ENCODE peak calls at places on chromosomes 3 and 15, in seven cellular contexts. One of them, this sample, is unnamed. For H3K27me3 and H3K36me3, the result is how much of the 10 kb centered on the place peaks cover.

GRCh38 chr3:46883252-46884185 is 6.0 kb downstream of the PTH1R start:
- DNase-seq in Peyer's patch: no peak
- DNase-seq in Panc1: no peak
- DNase-seq in sigmoid colon: no peak
- DNase-seq in BJ: no peak
- DNase-seq in pancreas: no peak
- DNase-seq in adrenal gland: no peak
- DNase-seq in this sample: no peak

GRCh38 chr3:183812746-183813445 is 12.5 kb downstream of the MAP6D1 start:
- DNase-seq in Peyer's patch: no peak
- DNase-seq in Panc1: no peak
- DNase-seq in sigmoid colon: no peak
- DNase-seq in BJ: no peak
- DNase-seq in pancreas: no peak
- DNase-seq in adrenal gland: no peak
- DNase-seq in this sample: no peak

GRCh38 chr3:78645628-78646310 is 1122.0 kb downstream of the ROBO1 start:
- DNase-seq in Peyer's patch: no peak
- DNase-seq in Panc1: peak
- DNase-seq in sigmoid colon: no peak
- DNase-seq in BJ: peak
- DNase-seq in pancreas: no peak
- DNase-seq in adrenal gland: no peak
- DNase-seq in this sample: no peak

GRCh38 chr3:40516201-40516600 is 8.6 kb upstream of the ZNF621 start:
- DNase-seq in Peyer's patch: no peak
- DNase-seq in Panc1: no peak
- DNase-seq in sigmoid colon: no peak
- DNase-seq in BJ: no peak
- DNase-seq in pancreas: no peak
- DNase-seq in adrenal gland: no peak
- DNase-seq in this sample: no peak

GRCh38 chr3:170355738-170356595 is 1.5 kb upstream of the SKIL start:
- DNase-seq in Peyer's patch: peak
- DNase-seq in Panc1: no peak
- DNase-seq in sigmoid colon: peak
- DNase-seq in BJ: no peak
- DNase-seq in pancreas: no peak
- DNase-seq in adrenal gland: peak
- DNase-seq in this sample: peak

GRCh38 chr3:163622384-163622783 is 1455.9 kb downstream of the SI start:
- DNase-seq in Peyer's patch: no peak
- DNase-seq in Panc1: no peak
- DNase-seq in sigmoid colon: no peak
- DNase-seq in BJ: no peak
- DNase-seq in pancreas: no peak
- DNase-seq in adrenal gland: no peak
- DNase-seq in this sample: no peak

GRCh38 chr3:9930804-9931418 is 2.7 kb upstream of the CRELD1 start:
- DNase-seq in Peyer's patch: no peak
- DNase-seq in Panc1: no peak
- DNase-seq in sigmoid colon: no peak
- DNase-seq in BJ: no peak
- DNase-seq in pancreas: no peak
- DNase-seq in adrenal gland: no peak
- DNase-seq in this sample: no peak

GRCh38 chr3:128484404-128485282 is 8.4 kb downstream of the GATA2 start:
- DNase-seq in Peyer's patch: no peak
- DNase-seq in Panc1: no peak
- DNase-seq in sigmoid colon: no peak
- DNase-seq in BJ: no peak
- DNase-seq in pancreas: no peak
- DNase-seq in adrenal gland: no peak
- DNase-seq in this sample: peak

GRCh38 chr3:126620743-126621142 is 34.2 kb downstream of the TXNRD3 start:
- DNase-seq in Peyer's patch: no peak
- DNase-seq in Panc1: no peak
- DNase-seq in sigmoid colon: no peak
- DNase-seq in BJ: no peak
- DNase-seq in pancreas: no peak
- DNase-seq in adrenal gland: no peak
- DNase-seq in this sample: peak

GRCh38 chr3:40451551-40451950 is 5.6 kb upstream of the RPL14 start:
- DNase-seq in Peyer's patch: no peak
- DNase-seq in Panc1: no peak
- DNase-seq in sigmoid colon: no peak
- DNase-seq in BJ: no peak
- DNase-seq in pancreas: no peak
- DNase-seq in adrenal gland: no peak
- DNase-seq in this sample: no peak

GRCh38 chr15:36479200-36479896 is 100.1 kb upstream of the CDIN1 start:
- DNase-seq in Peyer's patch: no peak
- DNase-seq in Panc1: no peak
- DNase-seq in sigmoid colon: no peak
- DNase-seq in BJ: no peak
- DNase-seq in pancreas: no peak
- DNase-seq in adrenal gland: no peak
- DNase-seq in this sample: no peak

GRCh38 chr3:114499986-114500385 is 206.2 kb downstream of the TIGIT start:
- DNase-seq in Peyer's patch: no peak
- DNase-seq in Panc1: no peak
- DNase-seq in sigmoid colon: no peak
- DNase-seq in BJ: no peak
- DNase-seq in pancreas: no peak
- DNase-seq in adrenal gland: no peak
- DNase-seq in this sample: no peak

GRCh38 chr3:124771083-124771445 is 40.8 kb downstream of the UMPS start:
- DNase-seq in Peyer's patch: no peak
- DNase-seq in Panc1: no peak
- DNase-seq in sigmoid colon: no peak
- DNase-seq in BJ: no peak
- DNase-seq in pancreas: no peak
- DNase-seq in adrenal gland: no peak
- DNase-seq in this sample: no peak

GRCh38 chr3:98732239-98733054 is 30.7 kb upstream of the ST3GAL6 start:
- DNase-seq in Peyer's patch: no peak
- DNase-seq in Panc1: no peak
- DNase-seq in sigmoid colon: peak
- DNase-seq in BJ: no peak
- DNase-seq in pancreas: peak
- DNase-seq in adrenal gland: peak
- DNase-seq in this sample: peak

GRCh38 chr15:38474155-38474757 is 20.3 kb downstream of the FAM98B start:
- DNase-seq in Peyer's patch: no peak
- DNase-seq in Panc1: peak
- DNase-seq in sigmoid colon: no peak
- DNase-seq in BJ: peak
- DNase-seq in pancreas: no peak
- DNase-seq in adrenal gland: peak
- DNase-seq in this sample: no peak

GRCh38 chr3:27165348-27165747 is 203.8 kb downstream of the NEK10 start:
- DNase-seq in Peyer's patch: no peak
- DNase-seq in Panc1: no peak
- DNase-seq in sigmoid colon: no peak
- DNase-seq in BJ: peak
- DNase-seq in pancreas: no peak
- DNase-seq in adrenal gland: no peak
- DNase-seq in this sample: no peak

GRCh38 chr3:101182734-101183133 is 137.6 kb downstream of the IMPG2 start:
- DNase-seq in Peyer's patch: no peak
- DNase-seq in Panc1: no peak
- DNase-seq in sigmoid colon: no peak
- DNase-seq in BJ: no peak
- DNase-seq in pancreas: no peak
- DNase-seq in adrenal gland: peak
- DNase-seq in this sample: no peak

GRCh38 chr3:308597-309321 is 112.2 kb downstream of the CHL1 start:
- DNase-seq in Peyer's patch: no peak
- DNase-seq in Panc1: no peak
- DNase-seq in sigmoid colon: no peak
- DNase-seq in BJ: no peak
- DNase-seq in pancreas: peak
- DNase-seq in adrenal gland: no peak
- DNase-seq in this sample: no peak

GRCh38 chr3:69250014-69250413 is 127.6 kb upstream of the LMOD3 start:
- DNase-seq in Peyer's patch: no peak
- DNase-seq in Panc1: no peak
- DNase-seq in sigmoid colon: no peak
- DNase-seq in BJ: no peak
- DNase-seq in pancreas: no peak
- DNase-seq in adrenal gland: no peak
- DNase-seq in this sample: no peak

GRCh38 chr15:79115461-79115860 is 24.9 kb upstream of the RASGRF1 start:
- DNase-seq in Peyer's patch: no peak
- DNase-seq in Panc1: no peak
- DNase-seq in sigmoid colon: no peak
- DNase-seq in BJ: no peak
- DNase-seq in pancreas: no peak
- DNase-seq in adrenal gland: no peak
- DNase-seq in this sample: no peak

GRCh38 chr3:195522254-195523023 is 20.7 kb downstream of the PPP1R2 start:
- DNase-seq in Peyer's patch: no peak
- DNase-seq in Panc1: no peak
- DNase-seq in sigmoid colon: no peak
- DNase-seq in BJ: no peak
- DNase-seq in pancreas: no peak
- DNase-seq in adrenal gland: no peak
- DNase-seq in this sample: no peak

GRCh38 chr3:27675287-27675686 is 46.8 kb downstream of the EOMES start:
- DNase-seq in Peyer's patch: no peak
- DNase-seq in Panc1: no peak
- DNase-seq in sigmoid colon: no peak
- DNase-seq in BJ: no peak
- DNase-seq in pancreas: no peak
- DNase-seq in adrenal gland: no peak
- DNase-seq in this sample: no peak

GRCh38 chr3:36318584-36319200 is 61.6 kb upstream of the STAC start:
- DNase-seq in Peyer's patch: no peak
- DNase-seq in Panc1: no peak
- DNase-seq in sigmoid colon: no peak
- DNase-seq in BJ: no peak
- DNase-seq in pancreas: no peak
- DNase-seq in adrenal gland: no peak
- DNase-seq in this sample: no peak

GRCh38 chr3:149016669-149017541 is 25.6 kb downstream of the GYG1 start:
- DNase-seq in Peyer's patch: no peak
- DNase-seq in Panc1: peak
- DNase-seq in sigmoid colon: no peak
- DNase-seq in BJ: peak
- DNase-seq in pancreas: no peak
- DNase-seq in adrenal gland: no peak
- DNase-seq in this sample: no peak

GRCh38 chr3:42066516-42067181 is 24.5 kb upstream of the TRAK1 start:
- DNase-seq in Peyer's patch: peak
- DNase-seq in Panc1: no peak
- DNase-seq in sigmoid colon: no peak
- DNase-seq in BJ: no peak
- DNase-seq in pancreas: no peak
- DNase-seq in adrenal gland: no peak
- DNase-seq in this sample: no peak

GRCh38 chr3:140927711-140928110 is 13.9 kb upstream of the SLC25A36 start:
- DNase-seq in Peyer's patch: no peak
- DNase-seq in Panc1: no peak
- DNase-seq in sigmoid colon: no peak
- DNase-seq in BJ: no peak
- DNase-seq in pancreas: no peak
- DNase-seq in adrenal gland: no peak
- DNase-seq in this sample: no peak
- TF ChIP-seq CTCF in Peyer's patch: no peak
- TF ChIP-seq CTCF in Panc1: no peak
- TF ChIP-seq CTCF in sigmoid colon: no peak
- TF ChIP-seq CTCF in BJ: no peak
- TF ChIP-seq CTCF in pancreas: no peak
- TF ChIP-seq CTCF in adrenal gland: no peak
- TF ChIP-seq CTCF in this sample: no peak

GRCh38 chr3:13683288-13683687 is 134.4 kb downstream of the FBLN2 start:
- DNase-seq in Peyer's patch: no peak
- DNase-seq in Panc1: no peak
- DNase-seq in sigmoid colon: no peak
- DNase-seq in BJ: no peak
- DNase-seq in pancreas: no peak
- DNase-seq in adrenal gland: no peak
- DNase-seq in this sample: no peak
- H3K27me3 ChIP-seq in Peyer's patch: under half
- H3K27me3 ChIP-seq in Panc1: under half
- H3K27me3 ChIP-seq in sigmoid colon: under half
- H3K27me3 ChIP-seq in BJ: under half
- H3K27me3 ChIP-seq in pancreas: under half
- H3K27me3 ChIP-seq in adrenal gland: under half
- H3K27me3 ChIP-seq in this sample: under half

GRCh38 chr3:129575233-129575986 is 31.1 kb downstream of the PLXND1 start:
- DNase-seq in Peyer's patch: no peak
- DNase-seq in Panc1: no peak
- DNase-seq in sigmoid colon: no peak
- DNase-seq in BJ: no peak
- DNase-seq in pancreas: no peak
- DNase-seq in adrenal gland: no peak
- DNase-seq in this sample: no peak
- H3K36me3 ChIP-seq in Peyer's patch: under half
- H3K36me3 ChIP-seq in Panc1: under half
- H3K36me3 ChIP-seq in sigmoid colon: under half
- H3K36me3 ChIP-seq in BJ: under half
- H3K36me3 ChIP-seq in pancreas: under half
- H3K36me3 ChIP-seq in adrenal gland: under half
- H3K36me3 ChIP-seq in this sample: half or more

GRCh38 chr3:58719684-58720083 is 53.1 kb upstream of the FAM3D start:
- DNase-seq in Peyer's patch: no peak
- DNase-seq in Panc1: no peak
- DNase-seq in sigmoid colon: no peak
- DNase-seq in BJ: no peak
- DNase-seq in pancreas: no peak
- DNase-seq in adrenal gland: no peak
- DNase-seq in this sample: no peak

GRCh38 chr3:58720526-58720925 is 54.0 kb upstream of the FAM3D start:
- DNase-seq in Peyer's patch: no peak
- DNase-seq in Panc1: no peak
- DNase-seq in sigmoid colon: no peak
- DNase-seq in BJ: no peak
- DNase-seq in pancreas: no peak
- DNase-seq in adrenal gland: no peak
- DNase-seq in this sample: no peak

GRCh38 chr3:58724376-58724775 is 57.8 kb upstream of the FAM3D start:
- DNase-seq in Peyer's patch: no peak
- DNase-seq in Panc1: no peak
- DNase-seq in sigmoid colon: no peak
- DNase-seq in BJ: no peak
- DNase-seq in pancreas: no peak
- DNase-seq in adrenal gland: no peak
- DNase-seq in this sample: no peak

GRCh38 chr3:58723197-58723596 is 56.6 kb upstream of the FAM3D start:
- DNase-seq in Peyer's patch: no peak
- DNase-seq in Panc1: no peak
- DNase-seq in sigmoid colon: no peak
- DNase-seq in BJ: no peak
- DNase-seq in pancreas: no peak
- DNase-seq in adrenal gland: no peak
- DNase-seq in this sample: no peak

DNA sequence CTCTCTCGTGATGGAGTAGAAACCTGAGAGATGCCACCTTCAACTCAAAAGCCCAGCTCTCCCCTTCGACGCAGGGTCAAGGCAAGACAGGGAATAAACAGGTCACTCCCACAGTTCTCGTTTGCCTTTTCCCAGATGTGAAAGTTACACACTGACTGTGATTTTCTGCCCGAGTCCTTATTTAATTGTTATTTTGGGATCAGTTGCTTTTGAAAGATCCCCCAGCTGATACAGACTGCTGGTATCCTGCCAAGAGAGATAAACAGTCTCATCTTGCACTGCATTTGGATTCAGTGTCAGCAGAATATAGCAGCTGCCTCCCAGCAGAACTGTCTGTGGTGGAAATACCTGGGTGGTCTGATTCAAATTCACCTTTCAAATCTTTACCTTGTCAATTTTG is 56.0 kb upstream of the FAM3D start:
- DNase-seq in Peyer's patch: no peak
- DNase-seq in Panc1: no peak
- DNase-seq in sigmoid colon: no peak
- DNase-seq in BJ: no peak
- DNase-seq in pancreas: no peak
- DNase-seq in adrenal gland: no peak
- DNase-seq in this sample: no peak
- TF ChIP-seq CTCF in Peyer's patch: no peak
- TF ChIP-seq CTCF in Panc1: no peak
- TF ChIP-seq CTCF in sigmoid colon: no peak
- TF ChIP-seq CTCF in BJ: no peak
- TF ChIP-seq CTCF in pancreas: no peak
- TF ChIP-seq CTCF in adrenal gland: no peak
- TF ChIP-seq CTCF in this sample: no peak

This sample was measured in left lung.